ENCODE peak calls at places on chromosomes 1 and 21, in nine cellular contexts. J, H, Z, V, U, X, K, C and D are unnamed samples.
A peak's percentile ranks its signal among the peaks of the same experiment; 100 is the strongest.

GRCh38 chr1:53919675-53920066 is 25.7 kb downstream of the DIO1 start:
- DNase-seq in H (no peak), C (no peak), Z (no peak), K (no peak), U (no peak), X (no peak), J (no peak), V (no peak), D (no peak)

GRCh38 chr1:31531177-31532000 is 44.9 kb upstream of the TINAGL1 start:
- DNase-seq in U (peak; percentile 26), X (no peak), K (peak; percentile 88), Z (peak; percentile 35), J (peak; percentile 4), V (no peak), C (peak; percentile 16), H (no peak), D (peak; percentile 34)

GRCh38 chr21:43306911-43307676 is 119.8 kb downstream of the SIK1 start:
- DNase-seq in U (no peak), Z (no peak), V (no peak), K (no peak), J (no peak), X (no peak), H (no peak), C (peak; percentile 41), D (no peak)

GRCh38 chr1:147084273-147085096 is 87.8 kb downstream of the PRKAB2 start:
- DNase-seq in K (peak; percentile 61), C (peak; percentile 79), X (peak; percentile 50), H (peak; percentile 72), J (peak; percentile 78), V (peak; percentile 71), Z (peak; percentile 37), U (peak; percentile 94), D (peak; percentile 75)

GRCh38 chr21:43903451-43904091 is 38.5 kb downstream of the AGPAT3 start:
- DNase-seq in C (no peak), H (no peak), V (no peak), K (no peak), J (no peak), Z (no peak), U (no peak), X (no peak), D (no peak)

GRCh38 chr1:201389066-201389465 is 10.1 kb downstream of the LAD1 start:
- DNase-seq in K (no peak), H (no peak), J (no peak), X (no peak), U (peak; percentile 69), V (no peak), C (no peak), Z (no peak), D (no peak)

GRCh38 chr1:58932820-58933598 is 149.2 kb upstream of the JUN start:
- DNase-seq in Z (peak; percentile 67), K (peak; percentile 18), J (peak; percentile 22), C (peak; percentile 90), U (no peak), V (no peak), X (no peak), H (peak; percentile 47), D (no peak)

GRCh38 chr1:211697356-211697755 is 21.9 kb upstream of the NEK2 start:
- DNase-seq in K (no peak), V (no peak), C (no peak), J (peak; percentile 74), Z (no peak), X (no peak), U (no peak), H (no peak), D (no peak)

GRCh38 chr1:31497601-31498000 is 78.7 kb upstream of the TINAGL1 start:
- DNase-seq in Z (no peak), U (no peak), C (no peak), V (no peak), K (no peak), X (no peak), H (no peak), J (no peak), D (no peak)